ENCODE peak calls at places on chromosomes 6 and 20, in four cellular contexts. One of them, this sample, is unnamed.

GRCh38 chr6:3795836-3796395 is 44.4 kb upstream of the PXDC1 start:
- DNase-seq in iPS-NIHi11: no peak
- DNase-seq in transverse colon: no peak
- DNase-seq in SK-N-SH: no peak
- DNase-seq in this sample: no peak

GRCh38 chr6:141541766-141542324 is 590.9 kb upstream of the GJE1 start:
- DNase-seq in iPS-NIHi11: no peak
- DNase-seq in transverse colon: no peak
- DNase-seq in SK-N-SH: no peak
- DNase-seq in this sample: no peak

GRCh38 chr6:24273471-24273870 is 84.4 kb downstream of the DCDC2 start:
- DNase-seq in SK-N-SH: no peak
- DNase-seq in iPS-NIHi11: no peak
- DNase-seq in transverse colon: no peak
- DNase-seq in this sample: no peak

GRCh38 chr20:53774487-53775203 is 181.0 kb upstream of the ZNF217 start:
- DNase-seq in SK-N-SH: no peak
- DNase-seq in iPS-NIHi11: no peak
- DNase-seq in transverse colon: no peak
- DNase-seq in this sample: no peak

GRCh38 chr20:31809656-31810055 is 9.5 kb upstream of the MYLK2 start:
- DNase-seq in transverse colon: no peak
- DNase-seq in SK-N-SH: no peak
- DNase-seq in iPS-NIHi11: no peak
- DNase-seq in this sample: no peak

GRCh38 chr6:31763617-31763940 is 1.1 kb downstream of the SAPCD1 start:
- DNase-seq in SK-N-SH: no peak
- DNase-seq in iPS-NIHi11: peak; percentile 64
- DNase-seq in transverse colon: no peak
- DNase-seq in this sample: no peak

GRCh38 chr6:31874084-31874670 is 4.6 kb downstream of the SLC44A4 start:
- DNase-seq in SK-N-SH: no peak
- DNase-seq in transverse colon: no peak
- DNase-seq in iPS-NIHi11: peak; percentile 2
- DNase-seq in this sample: no peak

GRCh38 chr20:19341348-19342053 is 129.1 kb downstream of the SLC24A3 start:
- DNase-seq in iPS-NIHi11: no peak
- DNase-seq in SK-N-SH: no peak
- DNase-seq in transverse colon: no peak
- DNase-seq in this sample: no peak

GRCh38 chr6:85669735-85670194 is 27.1 kb upstream of the SYNCRIP start:
- DNase-seq in iPS-NIHi11: peak; percentile 26
- DNase-seq in transverse colon: no peak
- DNase-seq in SK-N-SH: no peak
- DNase-seq in this sample: no peak

GRCh38 chr6:157535354-157536217 is 154.6 kb downstream of the ZDHHC14 start:
- DNase-seq in SK-N-SH: no peak
- DNase-seq in transverse colon: no peak
- DNase-seq in iPS-NIHi11: no peak
- DNase-seq in this sample: no peak

GRCh38 chr20:4519530-4519929 is 202.2 kb upstream of the PRND start:
- DNase-seq in iPS-NIHi11: peak; percentile 75
- DNase-seq in transverse colon: no peak
- DNase-seq in SK-N-SH: peak; percentile 15
- DNase-seq in this sample: no peak

GRCh38 chr20:18856873-18857272 is 43.3 kb downstream of the SCP2D1 start:
- DNase-seq in iPS-NIHi11: peak; percentile 77
- DNase-seq in transverse colon: no peak
- DNase-seq in SK-N-SH: no peak
- DNase-seq in this sample: no peak

GRCh38 chr20:32447136-32448027 is 89.3 kb downstream of the ASXL1 start:
- DNase-seq in transverse colon: peak; percentile 6
- DNase-seq in iPS-NIHi11: no peak
- DNase-seq in SK-N-SH: no peak
- DNase-seq in this sample: no peak

GRCh38 chr6:167409689-167410088 is 84.8 kb downstream of the TTLL2 start:
- DNase-seq in SK-N-SH: no peak
- DNase-seq in iPS-NIHi11: no peak
- DNase-seq in transverse colon: no peak
- DNase-seq in this sample: no peak

This sample was measured in SK-N-DZ.